ENCODE peak calls at places on chromosomes 3 and 15, in four cellular contexts. One of them, this sample, is unnamed.

GRCh38 chr3:38002291-38002876 is 11.8 kb downstream of the VILL start:
- DNase-seq in progenitor cell of endocrine pancreas: no peak
- DNase-seq in AG10803: no peak
- DNase-seq in HFFc6: no peak
- DNase-seq in this sample: no peak

GRCh38 chr15:74620636-74621545 is 5.3 kb downstream of the CLK3 start:
- DNase-seq in HFFc6: peak; percentile 68
- DNase-seq in AG10803: peak; percentile 69
- DNase-seq in progenitor cell of endocrine pancreas: peak; percentile 29
- DNase-seq in this sample: peak; percentile 97

GRCh38 chr3:43870110-43870509 is 179.4 kb downstream of the ABHD5 start:
- DNase-seq in HFFc6: peak; percentile 60
- DNase-seq in AG10803: peak; percentile 73
- DNase-seq in progenitor cell of endocrine pancreas: no peak
- DNase-seq in this sample: no peak

GRCh38 chr15:70715840-70716510 is 47.4 kb downstream of the UACA start:
- DNase-seq in AG10803: no peak
- DNase-seq in HFFc6: peak; percentile 38
- DNase-seq in progenitor cell of endocrine pancreas: no peak
- DNase-seq in this sample: no peak

GRCh38 chr15:95259513-95259912 is 1028.2 kb downstream of the MCTP2 start:
- DNase-seq in progenitor cell of endocrine pancreas: peak; percentile 36
- DNase-seq in AG10803: peak; percentile 77
- DNase-seq in HFFc6: peak; percentile 69
- DNase-seq in this sample: no peak

GRCh38 chr3:44734646-44735168 is 5.3 kb downstream of the ZNF501 start:
- DNase-seq in AG10803: no peak
- DNase-seq in HFFc6: no peak
- DNase-seq in progenitor cell of endocrine pancreas: no peak
- DNase-seq in this sample: no peak

GRCh38 chr15:23038741-23039150 is 623 bp downstream of the TUBGCP5 start:
- DNase-seq in HFFc6: peak; percentile 27
- DNase-seq in progenitor cell of endocrine pancreas: no peak
- DNase-seq in AG10803: peak; percentile 52
- DNase-seq in this sample: no peak

GRCh38 chr15:66433726-66434125 is 47.0 kb downstream of the MAP2K1 start:
- DNase-seq in progenitor cell of endocrine pancreas: no peak
- DNase-seq in HFFc6: no peak
- DNase-seq in AG10803: peak; percentile 16
- DNase-seq in this sample: no peak

GRCh38 chr3:43378066-43378935 is 92.0 kb downstream of the SNRK start:
- DNase-seq in HFFc6: peak; percentile 3
- DNase-seq in AG10803: no peak
- DNase-seq in progenitor cell of endocrine pancreas: no peak
- DNase-seq in this sample: no peak

GRCh38 chr3:187210555-187211327 is 13.5 kb downstream of the RTP1 start:
- DNase-seq in HFFc6: peak; percentile 55
- DNase-seq in AG10803: peak; percentile 98
- DNase-seq in progenitor cell of endocrine pancreas: no peak
- DNase-seq in this sample: no peak

GRCh38 chr3:50805321-50805720 is 130.6 kb downstream of the DOCK3 start:
- DNase-seq in progenitor cell of endocrine pancreas: no peak
- DNase-seq in AG10803: no peak
- DNase-seq in HFFc6: no peak
- DNase-seq in this sample: no peak

GRCh38 chr15:76203346-76203745 is 107.9 kb downstream of the ETFA start:
- DNase-seq in HFFc6: no peak
- DNase-seq in progenitor cell of endocrine pancreas: no peak
- DNase-seq in AG10803: no peak
- DNase-seq in this sample: no peak

GRCh38 chr3:189490337-189490736 is 140.9 kb upstream of the TP63 start:
- DNase-seq in AG10803: no peak
- DNase-seq in progenitor cell of endocrine pancreas: no peak
- DNase-seq in HFFc6: no peak
- DNase-seq in this sample: no peak

GRCh38 chr15:67241132-67241855 is 13.2 kb downstream of the AAGAB start:
- DNase-seq in AG10803: no peak
- DNase-seq in progenitor cell of endocrine pancreas: no peak
- DNase-seq in HFFc6: no peak
- DNase-seq in this sample: no peak

GRCh38 chr3:127700406-127700805 is 27.7 kb downstream of the ABTB1 start:
- DNase-seq in progenitor cell of endocrine pancreas: no peak
- DNase-seq in AG10803: no peak
- DNase-seq in HFFc6: no peak
- DNase-seq in this sample: no peak
- TF ChIP-seq CTCF in progenitor cell of endocrine pancreas: peak; percentile 26
- TF ChIP-seq CTCF in AG10803: no peak
- TF ChIP-seq CTCF in HFFc6: peak; percentile 40
- TF ChIP-seq CTCF in this sample: no peak

DNA sequence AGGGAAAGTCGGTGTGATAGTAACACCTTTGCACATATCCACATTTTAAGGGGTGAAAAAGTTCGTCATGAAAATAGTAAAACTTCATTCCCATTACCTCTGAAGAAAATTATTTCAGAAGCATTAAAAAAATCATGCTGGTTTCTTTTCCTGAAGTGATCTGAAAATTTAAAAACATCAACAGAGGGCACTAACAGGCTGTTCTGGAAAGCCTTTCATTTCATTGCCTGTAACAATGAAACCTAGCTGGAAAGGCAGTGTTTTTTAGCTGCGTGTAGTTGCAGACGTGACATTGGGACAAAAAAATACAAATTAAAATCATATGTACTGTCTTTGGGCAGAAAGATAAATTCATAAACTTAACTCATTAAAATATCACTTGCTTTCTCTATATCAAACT is 993.8 kb downstream of the GBE1 start:
- DNase-seq in AG10803: no peak
- DNase-seq in HFFc6: no peak
- DNase-seq in progenitor cell of endocrine pancreas: no peak
- DNase-seq in this sample: no peak
- TF ChIP-seq CTCF in AG10803: no peak
- TF ChIP-seq CTCF in HFFc6: no peak
- TF ChIP-seq CTCF in progenitor cell of endocrine pancreas: no peak
- TF ChIP-seq CTCF in this sample: peak; percentile 9

DNA sequence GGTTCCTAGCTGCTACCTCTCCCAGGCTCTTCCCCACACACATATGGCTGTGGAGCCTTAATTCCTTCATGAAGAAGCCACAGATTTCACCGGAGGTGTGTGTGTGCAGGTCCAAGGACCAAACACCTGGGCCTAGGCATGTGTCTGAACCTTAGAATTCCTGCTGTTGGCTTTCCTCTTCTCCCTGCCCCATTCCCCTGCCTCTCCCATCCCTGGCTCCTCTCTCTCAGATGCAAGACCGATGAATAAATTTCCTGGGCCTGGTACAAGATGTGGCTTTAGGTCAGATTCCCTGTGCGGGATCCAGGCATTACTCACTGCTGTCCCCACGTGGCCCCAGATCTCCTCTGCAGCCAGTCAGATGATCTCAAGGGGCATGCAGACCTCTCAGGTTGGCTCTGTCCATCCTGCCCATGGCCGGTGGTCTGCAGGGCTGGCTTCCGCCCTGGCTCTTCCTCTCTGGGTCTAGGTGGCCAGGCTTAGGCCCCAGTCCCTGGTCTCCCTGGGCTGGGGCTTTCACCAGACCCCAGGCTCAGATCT is 20.4 kb downstream of the CCR9 start:
- DNase-seq in progenitor cell of endocrine pancreas: no peak
- DNase-seq in AG10803: peak; percentile 69
- DNase-seq in HFFc6: peak; percentile 66
- DNase-seq in this sample: no peak
- TF ChIP-seq CTCF in progenitor cell of endocrine pancreas: peak; percentile 59
- TF ChIP-seq CTCF in AG10803: peak; percentile 63
- TF ChIP-seq CTCF in HFFc6: peak; percentile 73
- TF ChIP-seq CTCF in this sample: peak; percentile 25

DNA sequence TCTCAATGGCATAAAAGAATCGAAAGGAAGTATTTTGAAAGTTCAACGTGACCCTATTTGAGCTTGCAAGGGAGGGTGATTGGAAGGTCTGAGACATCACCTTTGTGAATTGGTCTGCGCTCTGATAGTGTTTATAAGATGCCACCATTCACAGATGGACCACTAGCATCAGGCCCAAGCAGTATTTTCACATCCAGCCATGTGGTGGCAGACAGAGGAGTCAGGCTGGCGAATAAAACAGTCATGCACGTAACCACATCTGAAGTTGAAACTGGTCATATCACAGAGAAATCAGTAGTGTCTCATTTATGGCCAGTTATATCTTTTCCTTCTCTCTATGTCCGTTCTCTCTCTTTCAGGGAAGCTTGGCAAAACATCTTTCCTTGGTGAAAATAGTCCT is 170.1 kb upstream of the ONECUT1 start:
- DNase-seq in AG10803: no peak
- DNase-seq in progenitor cell of endocrine pancreas: no peak
- DNase-seq in HFFc6: no peak
- DNase-seq in this sample: no peak
- TF ChIP-seq CTCF in AG10803: no peak
- TF ChIP-seq CTCF in progenitor cell of endocrine pancreas: no peak
- TF ChIP-seq CTCF in HFFc6: no peak
- TF ChIP-seq CTCF in this sample: no peak

GRCh38 chr3:178950676-178951075 is 120.9 kb downstream of the ZMAT3 start:
- DNase-seq in HFFc6: no peak
- DNase-seq in progenitor cell of endocrine pancreas: no peak
- DNase-seq in AG10803: no peak
- DNase-seq in this sample: no peak

GRCh38 chr3:178949896-178950295 is 121.7 kb downstream of the ZMAT3 start:
- DNase-seq in HFFc6: no peak
- DNase-seq in progenitor cell of endocrine pancreas: no peak
- DNase-seq in AG10803: no peak
- DNase-seq in this sample: no peak

GRCh38 chr3:178948546-178948945 is 123.1 kb downstream of the ZMAT3 start:
- DNase-seq in progenitor cell of endocrine pancreas: no peak
- DNase-seq in AG10803: no peak
- DNase-seq in HFFc6: no peak
- DNase-seq in this sample: no peak

DNA sequence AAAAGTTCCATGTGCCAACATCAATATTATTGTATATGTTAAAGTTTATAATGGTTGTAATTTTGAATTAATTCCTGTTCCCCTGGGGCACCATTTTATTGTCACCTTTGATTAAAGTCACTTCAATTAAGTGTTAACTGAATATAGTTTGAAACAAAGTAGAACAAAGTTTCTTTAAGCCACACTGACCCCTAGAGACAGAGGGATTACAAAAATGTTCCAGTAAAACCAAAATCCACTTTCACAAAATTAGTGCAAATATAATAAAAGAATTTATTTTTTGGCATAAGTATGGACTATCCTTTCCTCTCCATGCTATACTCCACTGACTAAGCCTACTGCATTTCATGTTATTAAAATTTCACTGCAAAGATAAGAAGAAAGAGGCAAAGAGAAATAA is 123.9 kb downstream of the ZMAT3 start:
- DNase-seq in AG10803: no peak
- DNase-seq in progenitor cell of endocrine pancreas: no peak
- DNase-seq in HFFc6: no peak
- DNase-seq in this sample: no peak
- TF ChIP-seq CTCF in AG10803: no peak
- TF ChIP-seq CTCF in progenitor cell of endocrine pancreas: peak; percentile 16
- TF ChIP-seq CTCF in HFFc6: peak; percentile 43
- TF ChIP-seq CTCF in this sample: no peak

GRCh38 chr3:177893321-177893720 is 642.9 kb upstream of the KCNMB2 start:
- DNase-seq in HFFc6: no peak
- DNase-seq in progenitor cell of endocrine pancreas: no peak
- DNase-seq in AG10803: peak; percentile 27
- DNase-seq in this sample: no peak
- TF ChIP-seq CTCF in HFFc6: peak; percentile 42
- TF ChIP-seq CTCF in progenitor cell of endocrine pancreas: no peak
- TF ChIP-seq CTCF in AG10803: peak; percentile 48
- TF ChIP-seq CTCF in this sample: no peak

DNA sequence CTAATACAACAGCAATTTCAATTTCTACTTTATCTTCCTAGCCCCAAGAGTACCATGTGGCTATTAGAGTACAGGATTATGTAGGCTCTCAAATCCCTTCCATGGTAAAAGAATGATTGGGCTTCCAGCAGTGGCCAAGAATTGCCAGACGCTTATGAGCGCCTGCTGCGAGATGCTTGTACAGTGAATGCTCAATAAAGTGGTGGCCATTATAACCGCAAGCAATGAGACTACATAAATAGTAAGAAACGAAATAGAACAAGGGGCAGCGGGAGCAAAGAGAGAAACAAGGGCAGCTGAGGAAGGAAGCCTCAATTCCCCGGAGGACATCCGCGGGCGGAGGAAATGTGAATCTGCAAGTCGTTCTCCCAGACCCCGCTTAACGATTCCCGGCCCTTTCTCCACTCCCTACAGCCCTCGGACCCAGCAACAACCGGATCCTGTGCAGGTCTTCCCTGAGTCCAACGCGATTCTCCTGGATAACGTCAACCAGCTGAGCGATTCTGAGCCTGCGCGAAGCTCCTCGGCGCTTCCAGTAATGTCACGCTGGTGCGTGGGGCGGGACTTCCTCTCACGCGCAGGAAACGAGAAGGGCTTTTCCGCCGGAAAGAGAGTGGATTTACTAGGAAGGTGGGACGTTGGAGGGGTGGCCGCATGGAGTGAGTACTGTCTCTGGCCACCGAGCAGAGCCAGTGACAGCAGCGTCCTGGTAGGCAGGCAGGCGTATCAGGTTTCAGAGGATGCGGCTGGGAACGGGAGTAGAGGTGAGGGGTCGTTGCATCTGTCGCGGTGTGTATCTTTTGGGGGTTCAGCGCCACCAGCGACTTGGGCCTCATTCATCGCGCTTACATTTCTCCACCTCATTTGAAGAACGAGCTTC is 40.5 kb upstream of the AP3B2 start:
- DNase-seq in progenitor cell of endocrine pancreas: peak; percentile 72
- DNase-seq in HFFc6: peak; percentile 94
- DNase-seq in AG10803: peak; percentile 94
- DNase-seq in this sample: peak; percentile 64
- TF ChIP-seq CTCF in progenitor cell of endocrine pancreas: no peak
- TF ChIP-seq CTCF in HFFc6: no peak
- TF ChIP-seq CTCF in AG10803: no peak
- TF ChIP-seq CTCF in this sample: no peak

GRCh38 chr3:294096-294495 is 97.5 kb downstream of the CHL1 start:
- DNase-seq in progenitor cell of endocrine pancreas: no peak
- DNase-seq in HFFc6: no peak
- DNase-seq in AG10803: no peak
- DNase-seq in this sample: no peak
- TF ChIP-seq CTCF in progenitor cell of endocrine pancreas: no peak
- TF ChIP-seq CTCF in HFFc6: no peak
- TF ChIP-seq CTCF in AG10803: no peak
- TF ChIP-seq CTCF in this sample: no peak

GRCh38 chr3:124345845-124346244 is 353.9 kb upstream of the ROPN1 start:
- DNase-seq in AG10803: no peak
- DNase-seq in HFFc6: no peak
- DNase-seq in progenitor cell of endocrine pancreas: no peak
- DNase-seq in this sample: no peak

GRCh38 chr3:124352143-124352528 is 360.2 kb upstream of the ROPN1 start:
- DNase-seq in AG10803: no peak
- DNase-seq in progenitor cell of endocrine pancreas: no peak
- DNase-seq in HFFc6: no peak
- DNase-seq in this sample: no peak

GRCh38 chr3:124347418-124347817 is 355.5 kb upstream of the ROPN1 start:
- DNase-seq in AG10803: no peak
- DNase-seq in progenitor cell of endocrine pancreas: no peak
- DNase-seq in HFFc6: no peak
- DNase-seq in this sample: no peak

GRCh38 chr3:124346487-124346886 is 354.6 kb upstream of the ROPN1 start:
- DNase-seq in progenitor cell of endocrine pancreas: no peak
- DNase-seq in AG10803: no peak
- DNase-seq in HFFc6: no peak
- DNase-seq in this sample: no peak

GRCh38 chr3:124351430-124352142 is 359.7 kb upstream of the ROPN1 start:
- DNase-seq in HFFc6: peak; percentile 69
- DNase-seq in AG10803: peak; percentile 79
- DNase-seq in progenitor cell of endocrine pancreas: no peak
- DNase-seq in this sample: peak; percentile 32
- TF ChIP-seq CTCF in HFFc6: peak; percentile 83
- TF ChIP-seq CTCF in AG10803: peak; percentile 70
- TF ChIP-seq CTCF in progenitor cell of endocrine pancreas: peak; percentile 65
- TF ChIP-seq CTCF in this sample: peak; percentile 89

This sample was measured in D721Med.